ENCODE peak calls at places on chromosomes 3 and 15, in four cellular contexts. C is HT-29, O is erythroblast, E is osteocyte. J is an unnamed sample.

GRCh38 chr3:98784042-98784441 is 20.9 kb downstream of the ST3GAL6 start:
- DNase-seq in O (no peak), C (no peak), E (no peak), J (no peak)

GRCh38 chr3:184537885-184538599 is 23.5 kb upstream of the EPHB3 start:
- DNase-seq in C (no peak), E (peak), O (no peak), J (no peak)

GRCh38 chr3:39327053-39327745 is 2.3 kb upstream of the CCR8 start:
- DNase-seq in C (no peak), O (no peak), E (no peak), J (no peak)

GRCh38 chr3:189921770-189922169 is 198.9 kb downstream of the P3H2 start:
- DNase-seq in C (no peak), O (no peak), E (no peak), J (no peak)

GRCh38 chr3:171457263-171458055 is 2.7 kb downstream of the TNIK start:
- DNase-seq in E (no peak), O (no peak), C (peak), J (no peak)

GRCh38 chr15:66703540-66703941 is 1.5 kb downstream of the SMAD6 start:
- DNase-seq in O (peak), C (no peak), E (no peak), J (no peak)

GRCh38 chr3:5036858-5037257 is 57.6 kb downstream of the BHLHE40 start:
- DNase-seq in C (no peak), E (no peak), O (no peak), J (peak)

GRCh38 chr3:16999871-17000270 is 115.1 kb downstream of the PLCL2 start:
- DNase-seq in E (no peak), O (no peak), C (no peak), J (no peak)

GRCh38 chr15:40562691-40563090 is 2.2 kb downstream of the CCDC32 start:
- DNase-seq in E (no peak), C (no peak), O (no peak), J (no peak)

GRCh38 chr15:70451861-70452653 is 311.3 kb downstream of the UACA start:
- DNase-seq in E (no peak), O (peak), C (peak), J (no peak)

GRCh38 chr3:194485471-194485875 is 1.3 kb downstream of the ATP13A3 start:
- DNase-seq in E (no peak), O (peak), C (no peak), J (peak)

GRCh38 chr3:127959873-127960272 is 44.8 kb downstream of the KBTBD12 start:
- DNase-seq in C (peak), E (no peak), O (peak), J (peak)